ENCODE peak calls at places on chromosomes 12 and 14, in four cellular contexts. L is tibial artery, T is IMR-90, C is right cardiac atrium. W is an unnamed sample. For H3K4me1, the result is how much of the 10 kb centered on the place peaks cover.

GRCh38 chr12:109053382-109054123 is 1.2 kb downstream of the USP30 start:
- DNase-seq in T (no peak), C (no peak), L (no peak), W (peak)

GRCh38 chr14:105475916-105476845 is 1.6 kb downstream of the CRIP2 start:
- DNase-seq in C (peak), T (peak), L (peak), W (no peak)

GRCh38 chr12:54028324-54029201 is at the start of gene HOXC6:
- DNase-seq in L (no peak), C (no peak), T (no peak), W (peak)

GRCh38 chr12:24197517-24197916 is 248.0 kb upstream of the SOX5 start:
- DNase-seq in L (no peak), C (no peak), T (no peak), W (no peak)

GRCh38 chr14:64878775-64879634 is 702 bp downstream of the SPTB start:
- DNase-seq in C (peak), L (no peak), T (no peak), W (no peak)

GRCh38 chr12:32546272-32546671 is 132.8 kb upstream of the DNM1L start:
- DNase-seq in T (no peak), C (no peak), L (no peak), W (no peak)

GRCh38 chr14:92495041-92495440 is 18.5 kb upstream of the RIN3 start:
- DNase-seq in T (peak), C (peak), L (peak), W (peak)

GRCh38 chr12:4274396-4274959 is 916 bp downstream of the CCND2 start:
- DNase-seq in C (peak), T (no peak), L (no peak), W (no peak)

GRCh38 chr14:95156153-95156764 is 1.1 kb downstream of the DICER1 start:
- DNase-seq in T (peak), L (no peak), C (no peak), W (peak)

GRCh38 chr12:124921200-124922008 is 7.0 kb upstream of the UBC start:
- DNase-seq in L (no peak), T (peak), C (no peak), W (peak)

GRCh38 chr12:131908716-131909595 is 14.5 kb downstream of the ULK1 start:
- DNase-seq in L (peak), C (peak), T (no peak), W (no peak)

GRCh38 chr12:113065126-113066007 is 8.8 kb downstream of the DTX1 start:
- DNase-seq in L (no peak), T (no peak), C (no peak), W (peak)

GRCh38 chr14:60508707-60509437 is at the start of gene SIX6:
- DNase-seq in C (peak), L (no peak), T (peak), W (peak)

GRCh38 chr12:23895792-23896218 is 53.7 kb downstream of the SOX5 start:
- DNase-seq in C (no peak), T (no peak), L (no peak), W (no peak)

GRCh38 chr12:85805654-85806053 is 30.6 kb downstream of the RASSF9 start:
- DNase-seq in L (no peak), C (no peak), T (no peak), W (no peak)

GRCh38 chr12:125983094-125983783 is 918.0 kb downstream of the AACS start:
- DNase-seq in L (no peak), C (peak), T (no peak), W (peak)

GRCh38 chr12:27396416-27396815 is 50.1 kb upstream of the SMCO2 start:
- DNase-seq in C (no peak), T (no peak), L (no peak), W (no peak)

GRCh38 chr12:124915249-124916236 is 1.1 kb upstream of the UBC start:
- DNase-seq in L (peak), C (peak), T (peak), W (peak)

GRCh38 chr14:98606041-98606640 is 665.9 kb downstream of the BCL11B start:
- DNase-seq in T (no peak), C (no peak), L (no peak), W (no peak)

GRCh38 chr14:105980224-105980623 is 453.8 kb downstream of the TMEM121 start:
- DNase-seq in C (no peak), L (no peak), T (no peak), W (no peak)

GRCh38 chr14:23513005-23513412 is 38.6 kb downstream of the ZFHX2 start:
- DNase-seq in L (no peak), C (no peak), T (no peak), W (no peak)

GRCh38 chr12:79782197-79782890 is 91.6 kb upstream of the PAWR start:
- DNase-seq in L (no peak), C (no peak), T (peak), W (no peak)

GRCh38 chr14:36268957-36269734 is 51.3 kb downstream of the MBIP start:
- DNase-seq in T (no peak), C (no peak), L (no peak), W (no peak)

GRCh38 chr12:130719263-130719892 is 3.3 kb upstream of the RIMBP2 start:
- DNase-seq in L (no peak), T (no peak), C (no peak), W (no peak)

DNA sequence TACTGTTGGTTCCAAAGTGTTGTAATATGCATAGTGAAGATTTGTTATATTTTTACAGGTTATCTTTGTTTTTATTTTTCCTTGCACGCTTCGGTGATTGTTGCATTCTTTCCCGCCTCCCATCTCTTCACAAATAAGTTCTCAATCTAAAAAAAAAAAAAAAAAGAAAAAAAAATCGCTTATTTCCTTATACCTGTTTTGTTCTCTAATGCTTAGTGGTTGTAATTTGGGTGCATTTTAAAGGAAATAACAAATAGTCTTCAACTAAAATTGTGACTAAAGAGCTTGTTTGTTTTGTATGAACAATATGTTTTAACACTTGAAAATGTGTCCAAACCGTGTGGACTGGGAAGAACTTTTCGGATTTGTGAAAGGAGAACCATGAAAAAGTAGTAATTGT is 1.5 kb downstream of the CAND1 start:
- DNase-seq in T (no peak), L (no peak), C (no peak), W (no peak)
- H3K4me1 ChIP-seq in T (under half), L (under half), C (under half), W (under half)

DNA sequence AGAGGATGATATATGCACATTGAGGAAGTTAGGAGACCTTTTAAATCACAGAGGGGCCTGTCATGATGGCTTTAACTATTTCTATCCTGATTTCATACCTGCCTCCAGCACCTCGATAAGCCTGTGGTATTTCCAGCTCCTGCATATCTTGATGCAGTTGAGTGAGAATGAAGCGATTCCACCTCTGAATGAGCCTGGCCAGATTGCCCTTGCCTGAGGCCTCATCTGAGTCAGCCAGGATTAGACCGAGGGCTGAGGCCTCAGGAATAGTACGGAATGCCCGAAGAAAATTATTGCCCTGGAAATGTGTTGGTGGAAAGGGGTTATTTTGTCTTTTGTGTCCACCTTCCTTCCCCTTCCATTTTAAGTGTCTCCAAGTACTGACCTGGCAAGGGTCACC is 8.4 kb upstream of the CNPY2 start:
- DNase-seq in C (no peak), L (no peak), T (no peak), W (no peak)
- H3K27ac ChIP-seq in C (no peak), L (no peak), T (no peak), W (no peak)

GRCh38 chr14:49688701-49689030 is 652 bp upstream of the POLE2 start:
- DNase-seq in T (no peak), C (no peak), L (no peak), W (no peak)
- H3K4me3 ChIP-seq in T (no peak), C (peak), L (peak), W (peak)

GRCh38 chr14:69766984-69767368 is at the start of gene SRSF5:
- DNase-seq in T (peak), L (peak), C (peak), W (peak)

GRCh38 chr14:69770559-69770958 is 3.6 kb downstream of the SRSF5 start:
- DNase-seq in L (no peak), C (no peak), T (no peak), W (no peak)

GRCh38 chr14:69769623-69770022 is 2.7 kb downstream of the SRSF5 start:
- DNase-seq in L (no peak), C (peak), T (no peak), W (no peak)

GRCh38 chr14:69768873-69769272 is 1.9 kb downstream of the SRSF5 start:
- DNase-seq in T (no peak), C (no peak), L (no peak), W (no peak)

DNA sequence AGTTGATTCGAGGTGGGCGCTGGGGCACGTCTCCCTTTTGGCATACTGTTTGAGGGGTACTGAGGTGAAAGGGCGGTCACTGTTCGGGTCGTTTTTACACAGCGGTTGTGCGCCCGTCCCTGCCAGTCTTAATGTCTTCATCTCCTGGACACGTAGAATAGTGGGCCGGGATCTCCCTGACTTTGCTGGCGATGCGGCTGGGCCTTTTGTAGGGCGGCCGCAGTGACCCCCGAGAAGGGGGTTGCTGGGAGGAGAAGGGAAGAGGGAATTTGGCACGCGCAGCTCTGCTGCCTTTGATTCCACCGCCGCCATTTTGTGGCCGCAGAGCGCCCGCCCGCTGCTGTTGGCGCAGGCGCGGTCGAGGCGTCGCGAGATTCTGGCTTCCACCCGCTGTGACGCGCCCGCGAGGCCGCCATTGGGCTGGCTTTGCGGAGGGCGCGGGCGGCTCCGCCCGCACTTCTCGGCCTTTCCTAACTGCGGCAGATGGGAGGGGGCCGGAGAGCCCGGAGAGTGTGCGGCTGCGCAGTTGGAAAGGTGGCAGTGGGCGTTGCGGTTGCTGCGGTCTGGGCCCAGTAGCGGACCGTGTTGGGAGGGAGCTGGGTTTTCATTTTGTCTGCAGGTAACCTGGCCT is 542 bp downstream of the SRSF5 start:
- DNase-seq in L (peak), T (peak), C (peak), W (peak)
- H3K4me1 ChIP-seq in L (under half), T (under half), C (under half), W (under half)

W was measured in testis.